ENCODE peak calls at places on chromosomes 13 and 19, in four cellular contexts. One of them, this sample, is unnamed.

GRCh38 chr19:2546128-2547032 is 70.5 kb downstream of the GADD45B start:
- DNase-seq in Caco-2: no peak
- DNase-seq in left ventricle myocardium inferior: peak
- DNase-seq in stimulated activated effector memory CD8-positive, alpha-beta T cell treated with anti-CD3 and anti-CD28 coated beads, Interleukin-12 subunit alpha, Interleukin-12 subunit beta, amount 100 ng/mL, for 72 hours: no peak
- DNase-seq in this sample: peak

GRCh38 chr19:45049073-45049736 is 10.4 kb downstream of the CLASRP start:
- DNase-seq in left ventricle myocardium inferior: peak
- DNase-seq in Caco-2: no peak
- DNase-seq in stimulated activated effector memory CD8-positive, alpha-beta T cell treated with anti-CD3 and anti-CD28 coated beads, Interleukin-12 subunit alpha, Interleukin-12 subunit beta, amount 100 ng/mL, for 72 hours: no peak
- DNase-seq in this sample: no peak

GRCh38 chr13:87792878-87793277 is 121.7 kb downstream of the SLITRK5 start:
- DNase-seq in Caco-2: no peak
- DNase-seq in stimulated activated effector memory CD8-positive, alpha-beta T cell treated with anti-CD3 and anti-CD28 coated beads, Interleukin-12 subunit alpha, Interleukin-12 subunit beta, amount 100 ng/mL, for 72 hours: no peak
- DNase-seq in left ventricle myocardium inferior: no peak
- DNase-seq in this sample: no peak

GRCh38 chr19:55095260-55096060 is 19.8 kb downstream of the EPS8L1 start:
- DNase-seq in stimulated activated effector memory CD8-positive, alpha-beta T cell treated with anti-CD3 and anti-CD28 coated beads, Interleukin-12 subunit alpha, Interleukin-12 subunit beta, amount 100 ng/mL, for 72 hours: no peak
- DNase-seq in left ventricle myocardium inferior: no peak
- DNase-seq in Caco-2: no peak
- DNase-seq in this sample: no peak

GRCh38 chr19:15730538-15730937 is 2.7 kb downstream of the OR10H2 start:
- DNase-seq in stimulated activated effector memory CD8-positive, alpha-beta T cell treated with anti-CD3 and anti-CD28 coated beads, Interleukin-12 subunit alpha, Interleukin-12 subunit beta, amount 100 ng/mL, for 72 hours: no peak
- DNase-seq in left ventricle myocardium inferior: no peak
- DNase-seq in Caco-2: no peak
- DNase-seq in this sample: no peak

GRCh38 chr13:48950507-48950886 is 25.2 kb upstream of the FNDC3A start:
- DNase-seq in Caco-2: no peak
- DNase-seq in stimulated activated effector memory CD8-positive, alpha-beta T cell treated with anti-CD3 and anti-CD28 coated beads, Interleukin-12 subunit alpha, Interleukin-12 subunit beta, amount 100 ng/mL, for 72 hours: no peak
- DNase-seq in left ventricle myocardium inferior: no peak
- DNase-seq in this sample: no peak

GRCh38 chr13:34391071-34391470 is 551.0 kb upstream of the NBEA start:
- DNase-seq in Caco-2: no peak
- DNase-seq in stimulated activated effector memory CD8-positive, alpha-beta T cell treated with anti-CD3 and anti-CD28 coated beads, Interleukin-12 subunit alpha, Interleukin-12 subunit beta, amount 100 ng/mL, for 72 hours: no peak
- DNase-seq in left ventricle myocardium inferior: no peak
- DNase-seq in this sample: no peak

GRCh38 chr13:48817166-48817802 is 158.4 kb upstream of the FNDC3A start:
- DNase-seq in left ventricle myocardium inferior: no peak
- DNase-seq in Caco-2: no peak
- DNase-seq in stimulated activated effector memory CD8-positive, alpha-beta T cell treated with anti-CD3 and anti-CD28 coated beads, Interleukin-12 subunit alpha, Interleukin-12 subunit beta, amount 100 ng/mL, for 72 hours: no peak
- DNase-seq in this sample: no peak

GRCh38 chr13:50908371-50908770 is 1.2 kb upstream of the RNASEH2B start:
- DNase-seq in Caco-2: no peak
- DNase-seq in left ventricle myocardium inferior: no peak
- DNase-seq in stimulated activated effector memory CD8-positive, alpha-beta T cell treated with anti-CD3 and anti-CD28 coated beads, Interleukin-12 subunit alpha, Interleukin-12 subunit beta, amount 100 ng/mL, for 72 hours: no peak
- DNase-seq in this sample: no peak

GRCh38 chr19:3466630-3467029 is 13.7 kb downstream of the SMIM24 start:
- DNase-seq in left ventricle myocardium inferior: no peak
- DNase-seq in Caco-2: no peak
- DNase-seq in stimulated activated effector memory CD8-positive, alpha-beta T cell treated with anti-CD3 and anti-CD28 coated beads, Interleukin-12 subunit alpha, Interleukin-12 subunit beta, amount 100 ng/mL, for 72 hours: no peak
- DNase-seq in this sample: no peak

GRCh38 chr13:64239372-64239771 is 2823.7 kb upstream of the PCDH20 start:
- DNase-seq in left ventricle myocardium inferior: no peak
- DNase-seq in Caco-2: no peak
- DNase-seq in stimulated activated effector memory CD8-positive, alpha-beta T cell treated with anti-CD3 and anti-CD28 coated beads, Interleukin-12 subunit alpha, Interleukin-12 subunit beta, amount 100 ng/mL, for 72 hours: no peak
- DNase-seq in this sample: no peak

GRCh38 chr13:76148926-76149325 is 512.8 kb downstream of the LMO7 start:
- DNase-seq in Caco-2: no peak
- DNase-seq in stimulated activated effector memory CD8-positive, alpha-beta T cell treated with anti-CD3 and anti-CD28 coated beads, Interleukin-12 subunit alpha, Interleukin-12 subunit beta, amount 100 ng/mL, for 72 hours: no peak
- DNase-seq in left ventricle myocardium inferior: no peak
- DNase-seq in this sample: no peak

GRCh38 chr19:10832659-10833296 is 3.2 kb downstream of the TMED1 start:
- DNase-seq in left ventricle myocardium inferior: no peak
- DNase-seq in stimulated activated effector memory CD8-positive, alpha-beta T cell treated with anti-CD3 and anti-CD28 coated beads, Interleukin-12 subunit alpha, Interleukin-12 subunit beta, amount 100 ng/mL, for 72 hours: no peak
- DNase-seq in Caco-2: no peak
- DNase-seq in this sample: peak

GRCh38 chr13:73998631-73999030 is 135.6 kb downstream of the KLF12 start:
- DNase-seq in stimulated activated effector memory CD8-positive, alpha-beta T cell treated with anti-CD3 and anti-CD28 coated beads, Interleukin-12 subunit alpha, Interleukin-12 subunit beta, amount 100 ng/mL, for 72 hours: no peak
- DNase-seq in Caco-2: no peak
- DNase-seq in left ventricle myocardium inferior: no peak
- DNase-seq in this sample: no peak

GRCh38 chr19:7467009-7467989 is 21.5 kb downstream of the PEX11G start:
- DNase-seq in stimulated activated effector memory CD8-positive, alpha-beta T cell treated with anti-CD3 and anti-CD28 coated beads, Interleukin-12 subunit alpha, Interleukin-12 subunit beta, amount 100 ng/mL, for 72 hours: no peak
- DNase-seq in Caco-2: no peak
- DNase-seq in left ventricle myocardium inferior: no peak
- DNase-seq in this sample: no peak

GRCh38 chr19:17202249-17202648 is 12.9 kb upstream of the USE1 start:
- DNase-seq in Caco-2: no peak
- DNase-seq in left ventricle myocardium inferior: no peak
- DNase-seq in stimulated activated effector memory CD8-positive, alpha-beta T cell treated with anti-CD3 and anti-CD28 coated beads, Interleukin-12 subunit alpha, Interleukin-12 subunit beta, amount 100 ng/mL, for 72 hours: no peak
- DNase-seq in this sample: no peak

This sample was measured in cardiac septum.